ENCODE peak calls at places on chromosomes 11 and 22, in five cellular contexts. K is AG10803; N is activated CD4-positive, alpha-beta T cell treated with anti-CD3 and anti-CD28 coated beads for 48 hours; M is glutamatergic neuron; T is DND-41. F is an unnamed sample.
A peak's percentile ranks its signal among the peaks of the same experiment; 100 is the strongest.

GRCh38 chr11:101226617-101227016 is 97.0 kb upstream of the PGR start:
- DNase-seq in K (no peak), N (no peak), M (no peak), T (no peak), F (no peak)

GRCh38 chr11:128739589-128739988 is 45.7 kb downstream of the FLI1 start:
- DNase-seq in K (no peak), N (no peak), M (no peak), T (no peak), F (no peak)

GRCh38 chr11:626475-627272 is at the start of gene SCT:
- DNase-seq in K (no peak), N (peak; percentile 8), M (no peak), T (no peak), F (no peak)

GRCh38 chr22:47168900-47169800 is 406.7 kb downstream of the TBC1D22A start:
- DNase-seq in K (no peak), N (no peak), M (peak; percentile 32), T (no peak), F (peak; percentile 10)

GRCh38 chr11:8719260-8720190 is 36.9 kb downstream of the RPL27A start:
- DNase-seq in K (peak; percentile 98), N (no peak), M (no peak), T (no peak), F (no peak)

GRCh38 chr11:117217141-117217609 is 14.7 kb downstream of the PCSK7 start:
- DNase-seq in K (peak; percentile 54), N (no peak), M (no peak), T (no peak), F (no peak)

GRCh38 chr11:61011239-61011870 is 39.9 kb downstream of the CD6 start:
- DNase-seq in K (no peak), N (no peak), M (no peak), T (no peak), F (no peak)

GRCh38 chr22:35439365-35439717 is 39.4 kb downstream of the MCM5 start:
- DNase-seq in K (no peak), N (no peak), M (no peak), T (no peak), F (no peak)

GRCh38 chr22:41398921-41399320 is 17.2 kb downstream of the TEF start:
- DNase-seq in K (no peak), N (no peak), M (no peak), T (no peak), F (no peak)

F was measured in activated CD8-positive, alpha-beta T cell treated with anti-CD3 and anti-CD28 coated beads for 36 hours.